ENCODE peak calls at places on chromosomes 1 and 21, in six cellular contexts. F is ureter, K is KG1, I is fibroblast of lung, D is neuronal stem cell, M is iris pigment epithelial cell. A is an unnamed sample.

GRCh38 chr21:34073032-34073748 is at the start of the genes MRPS6 and SLC5A3:
- DNase-seq in F (peak; percentile 84), K (peak; percentile 44), I (peak; percentile 79), D (peak; percentile 88), M (peak; percentile 80), A (peak; percentile 50)

GRCh38 chr1:109091196-109092193 is 931 bp downstream of the TMEM167B start:
- DNase-seq in F (no peak), K (peak; percentile 54), I (peak; percentile 59), D (no peak), M (peak; percentile 68), A (peak; percentile 43)

GRCh38 chr1:44084998-44085675 is 33.5 kb upstream of the KLF17 start:
- DNase-seq in F (no peak), K (no peak), I (peak; percentile 85), D (no peak), M (peak; percentile 77), A (peak; percentile 51)

GRCh38 chr1:65174585-65174984 is 26.6 kb downstream of the AK4 start:
- DNase-seq in F (peak; percentile 64), K (peak; percentile 38), I (peak; percentile 98), D (no peak), M (peak; percentile 99), A (peak; percentile 96)

GRCh38 chr21:17925000-17925610 is 105.9 kb upstream of the C21orf91 start:
- DNase-seq in F (peak; percentile 73), K (peak; percentile 5), I (peak; percentile 46), D (peak; percentile 53), M (peak; percentile 46), A (peak; percentile 19)

GRCh38 chr21:34276711-34277425 is 86.9 kb upstream of the KCNE2 start:
- DNase-seq in F (no peak), K (no peak), I (peak; percentile 5), D (no peak), M (peak; percentile 4), A (peak; percentile 9)

GRCh38 chr1:48530727-48531351 is 58.8 kb upstream of the SPATA6 start:
- DNase-seq in F (no peak), K (peak; percentile 13), I (peak; percentile 23), D (peak; percentile 87), M (peak; percentile 17), A (peak; percentile 2)

GRCh38 chr1:214058071-214058470 is 70.3 kb downstream of the PROX1 start:
- DNase-seq in F (no peak), K (no peak), I (no peak), D (no peak), M (no peak), A (no peak)

GRCh38 chr1:29653034-29653810 is 416.9 kb downstream of the PTPRU start:
- DNase-seq in F (peak; percentile 25), K (no peak), I (no peak), D (no peak), M (no peak), A (no peak)

GRCh38 chr1:209485167-209485566 is 98.3 kb upstream of the CAMK1G start:
- DNase-seq in F (no peak), K (no peak), I (peak; percentile 62), D (no peak), M (peak; percentile 41), A (peak; percentile 36)

GRCh38 chr1:51283977-51284376 is 46.4 kb downstream of the TTC39A start:
- DNase-seq in F (no peak), K (no peak), I (no peak), D (no peak), M (no peak), A (no peak)

GRCh38 chr1:24122776-24123175 is 10.8 kb upstream of the MYOM3 start:
- DNase-seq in F (no peak), K (no peak), I (no peak), D (no peak), M (no peak), A (no peak)

GRCh38 chr1:115364044-115364775 is 26.2 kb upstream of the NGF start:
- DNase-seq in F (no peak), K (no peak), I (peak; percentile 90), D (no peak), M (peak; percentile 49), A (peak; percentile 27)

GRCh38 chr1:205812271-205812877 is 624 bp downstream of the SLC41A1 start:
- DNase-seq in F (no peak), K (no peak), I (peak; percentile 22), D (peak; percentile 48), M (peak; percentile 15), A (peak; percentile 3)

GRCh38 chr21:36909901-36910561 is 56.4 kb downstream of the HLCS start:
- DNase-seq in F (no peak), K (no peak), I (peak; percentile 99), D (no peak), M (peak; percentile 98), A (peak; percentile 88)

GRCh38 chr1:101128851-101129250 is 103.3 kb upstream of the DPH5 start:
- DNase-seq in F (no peak), K (no peak), I (no peak), D (no peak), M (no peak), A (no peak)

GRCh38 chr1:59994302-59995198 is 68.0 kb upstream of the CYP2J2 start:
- DNase-seq in F (no peak), K (no peak), I (peak; percentile 95), D (no peak), M (peak; percentile 77), A (peak; percentile 84)

GRCh38 chr1:190116921-190117320 is 360.7 kb downstream of the BRINP3 start:
- DNase-seq in F (no peak), K (no peak), I (no peak), D (no peak), M (no peak), A (no peak)

GRCh38 chr21:45698493-45698947 is 55.0 kb downstream of the PCBP3 start:
- DNase-seq in F (no peak), K (no peak), I (peak; percentile 94), D (no peak), M (peak; percentile 97), A (peak; percentile 88)

GRCh38 chr1:6652986-6653385 is 28.3 kb downstream of the THAP3 start:
- DNase-seq in F (no peak), K (no peak), I (no peak), D (no peak), M (no peak), A (no peak)

GRCh38 chr1:59022799-59023198 is 239.0 kb upstream of the JUN start:
- DNase-seq in F (no peak), K (no peak), I (no peak), D (no peak), M (no peak), A (no peak)

GRCh38 chr1:5990913-5991783 is 1.1 kb downstream of the NPHP4 start:
- DNase-seq in F (no peak), K (no peak), I (peak; percentile 26), D (peak; percentile 45), M (peak; percentile 38), A (no peak)

GRCh38 chr1:108792420-108792819 is 45.9 kb downstream of the STXBP3 start:
- DNase-seq in F (no peak), K (no peak), I (no peak), D (no peak), M (no peak), A (no peak)

GRCh38 chr1:22318279-22318983 is 133.2 kb upstream of the ZBTB40 start:
- DNase-seq in F (peak; percentile 38), K (no peak), I (no peak), D (peak; percentile 53), M (no peak), A (no peak)

GRCh38 chr1:11129649-11130048 is 30.0 kb upstream of the EXOSC10 start:
- DNase-seq in F (no peak), K (no peak), I (no peak), D (no peak), M (no peak), A (no peak)

GRCh38 chr21:15849925-15850324 is 120.1 kb downstream of the USP25 start:
- DNase-seq in F (no peak), K (no peak), I (no peak), D (no peak), M (no peak), A (no peak)

GRCh38 chr1:37676281-37677243 is 15.8 kb upstream of the CDCA8 start:
- DNase-seq in F (peak; percentile 66), K (no peak), I (no peak), D (no peak), M (no peak), A (no peak)

GRCh38 chr1:231091853-231092301 is 51.8 kb upstream of the FAM89A start:
- DNase-seq in F (no peak), K (no peak), I (no peak), D (peak; percentile 9), M (peak; percentile 45), A (no peak)

GRCh38 chr1:52635321-52636089 is 2.5 kb downstream of the SHISAL2A start:
- DNase-seq in F (no peak), K (no peak), I (no peak), D (no peak), M (no peak), A (no peak)